ENCODE peak calls at places on chromosomes 3 and 15, in four cellular contexts. One of them, this sample, is unnamed.

GRCh38 chr3:153273767-153274443 is 111.9 kb downstream of the RAP2B start:
- DNase-seq in SK-N-MC: no peak
- DNase-seq in HAP-1: no peak
- DNase-seq in transverse colon: no peak
- DNase-seq in this sample: no peak

GRCh38 chr3:197507081-197507480 is 48.7 kb downstream of the BDH1 start:
- DNase-seq in HAP-1: peak; percentile 49
- DNase-seq in transverse colon: no peak
- DNase-seq in SK-N-MC: no peak
- DNase-seq in this sample: no peak

GRCh38 chr3:151439652-151440125 is 21.2 kb downstream of the IGSF10 start:
- DNase-seq in transverse colon: no peak
- DNase-seq in SK-N-MC: peak; percentile 95
- DNase-seq in HAP-1: peak; percentile 56
- DNase-seq in this sample: no peak

GRCh38 chr3:56801151-56801596 is 575 bp downstream of the ARHGEF3 start:
- DNase-seq in HAP-1: no peak
- DNase-seq in transverse colon: no peak
- DNase-seq in SK-N-MC: no peak
- DNase-seq in this sample: no peak

GRCh38 chr15:96732704-96733103 is 402.2 kb downstream of the NR2F2 start:
- DNase-seq in transverse colon: no peak
- DNase-seq in SK-N-MC: no peak
- DNase-seq in HAP-1: no peak
- DNase-seq in this sample: no peak

GRCh38 chr3:21979706-21980105 is 228.7 kb upstream of the ZNF385D start:
- DNase-seq in HAP-1: no peak
- DNase-seq in transverse colon: no peak
- DNase-seq in SK-N-MC: no peak
- DNase-seq in this sample: no peak

GRCh38 chr15:59268980-59269472 is 62.4 kb downstream of the LDHAL6B start:
- DNase-seq in SK-N-MC: no peak
- DNase-seq in transverse colon: no peak
- DNase-seq in HAP-1: no peak
- DNase-seq in this sample: no peak

GRCh38 chr3:186115229-186115996 is 6.5 kb upstream of the ETV5 start:
- DNase-seq in SK-N-MC: no peak
- DNase-seq in transverse colon: no peak
- DNase-seq in HAP-1: no peak
- DNase-seq in this sample: no peak

GRCh38 chr15:35495075-35495474 is 50.9 kb downstream of the DPH6 start:
- DNase-seq in transverse colon: no peak
- DNase-seq in HAP-1: no peak
- DNase-seq in SK-N-MC: no peak
- DNase-seq in this sample: no peak

GRCh38 chr3:178310833-178311380 is 225.3 kb upstream of the KCNMB2 start:
- DNase-seq in transverse colon: no peak
- DNase-seq in HAP-1: no peak
- DNase-seq in SK-N-MC: no peak
- DNase-seq in this sample: no peak

GRCh38 chr15:42494998-42495360 is 455 bp upstream of the SNAP23 start:
- DNase-seq in transverse colon: peak; percentile 57
- DNase-seq in HAP-1: no peak
- DNase-seq in SK-N-MC: peak; percentile 44
- DNase-seq in this sample: peak; percentile 48

GRCh38 chr3:52843116-52843865 is 8.5 kb upstream of the MUSTN1 start:
- DNase-seq in transverse colon: no peak
- DNase-seq in SK-N-MC: no peak
- DNase-seq in HAP-1: no peak
- DNase-seq in this sample: no peak

GRCh38 chr3:94176886-94177285 is 114.0 kb downstream of the NSUN3 start:
- DNase-seq in transverse colon: no peak
- DNase-seq in HAP-1: no peak
- DNase-seq in SK-N-MC: no peak
- DNase-seq in this sample: no peak

GRCh38 chr3:129106866-129107565 is 14.6 kb downstream of the RAB43 start:
- DNase-seq in HAP-1: no peak
- DNase-seq in SK-N-MC: no peak
- DNase-seq in transverse colon: peak; percentile 51
- DNase-seq in this sample: no peak

GRCh38 chr15:55791576-55792400 is 48.8 kb upstream of the PRTG start:
- DNase-seq in transverse colon: no peak
- DNase-seq in SK-N-MC: no peak
- DNase-seq in HAP-1: no peak
- DNase-seq in this sample: peak; percentile 66

GRCh38 chr15:40479024-40479423 is 8.2 kb downstream of the CHST14 start:
- DNase-seq in transverse colon: no peak
- DNase-seq in SK-N-MC: no peak
- DNase-seq in HAP-1: no peak
- DNase-seq in this sample: no peak

GRCh38 chr3:66383023-66383422 is 117.8 kb downstream of the LRIG1 start:
- DNase-seq in HAP-1: no peak
- DNase-seq in SK-N-MC: no peak
- DNase-seq in transverse colon: no peak
- DNase-seq in this sample: no peak

GRCh38 chr3:153246805-153247204 is 84.8 kb downstream of the RAP2B start:
- DNase-seq in SK-N-MC: no peak
- DNase-seq in transverse colon: no peak
- DNase-seq in HAP-1: no peak
- DNase-seq in this sample: no peak

GRCh38 chr3:186220365-186220764 is 111.5 kb upstream of the ETV5 start:
- DNase-seq in SK-N-MC: no peak
- DNase-seq in transverse colon: no peak
- DNase-seq in HAP-1: no peak
- DNase-seq in this sample: no peak

GRCh38 chr3:186208328-186208989 is 99.6 kb upstream of the ETV5 start:
- DNase-seq in HAP-1: no peak
- DNase-seq in transverse colon: no peak
- DNase-seq in SK-N-MC: no peak
- DNase-seq in this sample: no peak

GRCh38 chr3:170585937-170586310 is at the start of gene SLC7A14:
- DNase-seq in transverse colon: no peak
- DNase-seq in HAP-1: no peak
- DNase-seq in SK-N-MC: no peak
- DNase-seq in this sample: no peak

GRCh38 chr3:170953229-170953628 is 44.8 kb upstream of the EIF5A2 start:
- DNase-seq in transverse colon: no peak
- DNase-seq in HAP-1: no peak
- DNase-seq in SK-N-MC: no peak
- DNase-seq in this sample: no peak

GRCh38 chr3:37580237-37580636 is 281.4 kb upstream of the CTDSPL start:
- DNase-seq in SK-N-MC: no peak
- DNase-seq in HAP-1: no peak
- DNase-seq in transverse colon: peak; percentile 12
- DNase-seq in this sample: no peak

GRCh38 chr3:48990636-48991421 is 788 bp downstream of the P4HTM start:
- DNase-seq in HAP-1: peak; percentile 69
- DNase-seq in transverse colon: peak; percentile 39
- DNase-seq in SK-N-MC: no peak
- DNase-seq in this sample: no peak

GRCh38 chr15:98866503-98866902 is 141.1 kb downstream of the PGPEP1L start:
- DNase-seq in SK-N-MC: no peak
- DNase-seq in transverse colon: no peak
- DNase-seq in HAP-1: no peak
- DNase-seq in this sample: no peak

GRCh38 chr15:74314897-74315438 is 52.5 kb downstream of the CYP11A1 start:
- DNase-seq in SK-N-MC: no peak
- DNase-seq in HAP-1: no peak
- DNase-seq in transverse colon: no peak
- DNase-seq in this sample: no peak

GRCh38 chr3:102124301-102125158 is 275.2 kb downstream of the NFKBIZ start:
- DNase-seq in SK-N-MC: no peak
- DNase-seq in HAP-1: no peak
- DNase-seq in transverse colon: no peak
- DNase-seq in this sample: no peak

GRCh38 chr3:185470323-185470722 is 28.5 kb downstream of the TMEM41A start:
- DNase-seq in HAP-1: no peak
- DNase-seq in transverse colon: no peak
- DNase-seq in SK-N-MC: no peak
- DNase-seq in this sample: no peak

DNA sequence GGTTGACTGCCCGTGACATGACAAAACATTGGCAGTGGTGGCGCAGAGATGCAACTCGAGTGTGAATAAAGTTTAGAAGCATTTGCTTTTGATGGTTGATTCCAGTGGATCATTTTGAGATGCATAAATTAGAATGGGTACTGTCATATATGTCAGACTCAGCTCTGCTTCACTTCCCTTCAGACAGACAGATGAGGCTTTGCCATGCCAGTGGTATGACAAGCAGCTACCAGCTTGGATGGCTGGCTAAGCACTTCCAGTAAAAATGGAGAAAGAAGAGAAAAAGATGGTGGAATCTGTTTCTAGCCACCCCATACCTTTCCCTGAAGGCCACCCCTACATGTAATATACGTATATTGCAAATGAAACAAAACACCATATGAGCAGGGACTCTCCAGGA is 13.5 kb upstream of the CLEC3B start:
- DNase-seq in HAP-1: no peak
- DNase-seq in SK-N-MC: no peak
- DNase-seq in transverse colon: no peak
- DNase-seq in this sample: no peak
- H3K36me3 ChIP-seq in HAP-1: peaks cover 59% of the 10 kb centered on the region
- H3K36me3 ChIP-seq in SK-N-MC: no peaks in the 10 kb centered on the region
- H3K36me3 ChIP-seq in transverse colon: no peaks in the 10 kb centered on the region
- H3K36me3 ChIP-seq in this sample: peaks cover 5% of the 10 kb centered on the region

GRCh38 chr3:183826854-183827253 is 1.5 kb upstream of the MAP6D1 start:
- DNase-seq in SK-N-MC: no peak
- DNase-seq in HAP-1: no peak
- DNase-seq in transverse colon: no peak
- DNase-seq in this sample: no peak

GRCh38 chr3:183827809-183828537 is 2.6 kb upstream of the MAP6D1 start:
- DNase-seq in SK-N-MC: no peak
- DNase-seq in HAP-1: no peak
- DNase-seq in transverse colon: no peak
- DNase-seq in this sample: no peak

GRCh38 chr3:183828538-183828870 is 3.1 kb upstream of the MAP6D1 start:
- DNase-seq in HAP-1: no peak
- DNase-seq in transverse colon: no peak
- DNase-seq in SK-N-MC: no peak
- DNase-seq in this sample: no peak

GRCh38 chr3:183829466-183829865 is 4.1 kb upstream of the MAP6D1 start:
- DNase-seq in HAP-1: no peak
- DNase-seq in transverse colon: no peak
- DNase-seq in SK-N-MC: no peak
- DNase-seq in this sample: no peak

GRCh38 chr3:183830187-183830586 is 4.8 kb upstream of the MAP6D1 start:
- DNase-seq in transverse colon: no peak
- DNase-seq in SK-N-MC: no peak
- DNase-seq in HAP-1: no peak
- DNase-seq in this sample: no peak
- H3K36me3 ChIP-seq in transverse colon: peaks cover 25% of the 10 kb centered on the region
- H3K36me3 ChIP-seq in SK-N-MC: peaks cover 37% of the 10 kb centered on the region
- H3K36me3 ChIP-seq in HAP-1: peaks cover 29% of the 10 kb centered on the region
- H3K36me3 ChIP-seq in this sample: peaks cover 29% of the 10 kb centered on the region

GRCh38 chr3:46545695-46546630 is 20.1 kb downstream of the LRRC2 start:
- DNase-seq in HAP-1: no peak
- DNase-seq in transverse colon: no peak
- DNase-seq in SK-N-MC: no peak
- DNase-seq in this sample: no peak

GRCh38 chr3:46549408-46549904 is 16.6 kb downstream of the LRRC2 start:
- DNase-seq in transverse colon: no peak
- DNase-seq in SK-N-MC: no peak
- DNase-seq in HAP-1: no peak
- DNase-seq in this sample: no peak

GRCh38 chr3:46544771-46545503 is 21.2 kb downstream of the LRRC2 start:
- DNase-seq in SK-N-MC: no peak
- DNase-seq in HAP-1: no peak
- DNase-seq in transverse colon: no peak
- DNase-seq in this sample: no peak

GRCh38 chr3:46549989-46550388 is 16.1 kb downstream of the LRRC2 start:
- DNase-seq in HAP-1: no peak
- DNase-seq in SK-N-MC: no peak
- DNase-seq in transverse colon: no peak
- DNase-seq in this sample: no peak

DNA sequence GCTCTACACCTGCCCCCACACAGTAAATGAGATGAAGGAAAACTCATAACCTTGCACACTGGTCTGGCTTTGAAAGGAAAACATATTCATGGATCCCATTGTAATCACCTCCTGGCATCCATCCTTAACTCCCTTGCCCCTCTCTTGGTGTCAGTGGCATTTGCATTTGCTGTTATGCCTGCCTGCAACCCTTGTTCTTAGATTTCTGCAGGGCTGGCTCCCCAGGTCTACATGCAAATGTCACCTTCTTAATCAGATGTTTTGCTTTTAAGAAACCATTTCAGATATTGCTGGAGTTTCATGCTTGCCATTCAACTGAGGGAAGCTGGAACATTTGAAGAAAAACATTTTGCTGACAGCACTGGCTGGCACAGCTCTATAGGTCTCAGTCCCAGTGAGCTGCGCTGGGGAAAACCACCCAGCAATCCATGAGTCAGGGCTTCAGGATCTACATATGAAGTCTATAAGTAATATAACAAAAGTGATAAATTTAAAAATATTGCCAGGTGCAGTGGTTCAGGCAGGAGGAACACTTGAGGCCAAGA is 19.1 kb downstream of the LRRC2 start:
- DNase-seq in transverse colon: no peak
- DNase-seq in SK-N-MC: no peak
- DNase-seq in HAP-1: no peak
- DNase-seq in this sample: no peak
- H3K36me3 ChIP-seq in transverse colon: no peaks in the 10 kb centered on the region
- H3K36me3 ChIP-seq in SK-N-MC: no peaks in the 10 kb centered on the region
- H3K36me3 ChIP-seq in HAP-1: no peaks in the 10 kb centered on the region
- H3K36me3 ChIP-seq in this sample: no peaks in the 10 kb centered on the region

GRCh38 chr3:172292422-172292821 is 155.8 kb downstream of the GHSR start:
- DNase-seq in SK-N-MC: no peak
- DNase-seq in HAP-1: no peak
- DNase-seq in transverse colon: no peak
- DNase-seq in this sample: no peak

GRCh38 chr3:172288625-172289024 is 159.6 kb downstream of the GHSR start:
- DNase-seq in SK-N-MC: no peak
- DNase-seq in transverse colon: no peak
- DNase-seq in HAP-1: no peak
- DNase-seq in this sample: no peak

GRCh38 chr3:172289583-172289982 is 158.7 kb downstream of the GHSR start:
- DNase-seq in HAP-1: peak; percentile 14
- DNase-seq in transverse colon: peak; percentile 20
- DNase-seq in SK-N-MC: no peak
- DNase-seq in this sample: no peak

GRCh38 chr3:172291650-172292049 is 156.6 kb downstream of the GHSR start:
- DNase-seq in HAP-1: no peak
- DNase-seq in transverse colon: no peak
- DNase-seq in SK-N-MC: no peak
- DNase-seq in this sample: no peak

DNA sequence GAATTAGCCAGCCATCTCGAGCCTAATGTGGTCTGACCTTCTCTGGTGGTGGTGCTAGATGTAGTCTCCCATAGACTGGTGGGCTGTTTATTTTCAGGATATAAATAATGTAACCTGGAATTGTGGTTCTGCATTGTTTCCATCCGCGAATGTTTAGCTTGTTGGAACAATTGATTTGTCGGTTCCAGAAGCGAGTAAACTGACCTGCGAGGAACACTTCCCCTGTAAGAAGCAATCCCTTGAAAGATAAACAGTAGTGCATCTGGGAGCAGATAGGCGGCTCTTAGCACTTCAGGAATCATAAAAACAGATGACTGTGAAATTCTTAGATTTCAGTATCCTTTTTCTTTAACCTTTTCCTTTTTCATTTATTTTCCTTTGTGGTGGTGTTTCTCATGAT is 157.8 kb downstream of the GHSR start:
- DNase-seq in HAP-1: no peak
- DNase-seq in SK-N-MC: no peak
- DNase-seq in transverse colon: no peak
- DNase-seq in this sample: no peak
- H3K36me3 ChIP-seq in HAP-1: no peaks in the 10 kb centered on the region
- H3K36me3 ChIP-seq in SK-N-MC: peaks cover 25% of the 10 kb centered on the region
- H3K36me3 ChIP-seq in transverse colon: peaks cover 6% of the 10 kb centered on the region
- H3K36me3 ChIP-seq in this sample: peaks cover 8% of the 10 kb centered on the region

This sample was measured in lung.